ENCODE peak calls at places on chromosome 7, in five cellular contexts. R is activated B cell treated with CpG ODN at 0.5 μM for 24 hours, Y is A549, T is progenitor cell of endocrine pancreas, E is IMR-90. Z is an unnamed sample.
A peak's percentile ranks its signal among the peaks of the same experiment; 100 is the strongest.

GRCh38 chr7:51144178-51144577 is 172.4 kb downstream of the COBL start:
- DNase-seq in R (no peak), Y (no peak), T (no peak), E (no peak), Z (no peak)

GRCh38 chr7:90530263-90530662 is 60.8 kb downstream of the PTTG1IP2 start:
- DNase-seq in T (no peak), Y (no peak), R (no peak), E (peak; percentile 23), Z (peak; percentile 92)

GRCh38 chr7:7944619-7945282 is 23.8 kb upstream of the GLCCI1 start:
- DNase-seq in E (no peak), Y (no peak), R (peak; percentile 48), T (no peak), Z (peak; percentile 43)

GRCh38 chr7:80134536-80135305 is at the start of gene GNAI1:
- DNase-seq in E (peak; percentile 74), T (peak; percentile 83), Y (peak; percentile 78), R (peak; percentile 15), Z (peak; percentile 98)

GRCh38 chr7:112938895-112939588 is 147.6 kb downstream of the GPR85 start:
- DNase-seq in E (peak; percentile 20), R (no peak), T (peak; percentile 43), Y (no peak), Z (peak; percentile 21)

GRCh38 chr7:8305625-8306388 is 43.8 kb upstream of the ICA1 start:
- DNase-seq in Y (peak; percentile 9), T (no peak), E (no peak), R (no peak), Z (no peak)

GRCh38 chr7:18179058-18179457 is 151.4 kb upstream of the PRPS1L1 start:
- DNase-seq in T (no peak), E (no peak), Y (peak; percentile 10), R (no peak), Z (no peak)

GRCh38 chr7:99693427-99694200 is 13.8 kb upstream of the CYP3A5 start:
- DNase-seq in Y (peak; percentile 45), T (peak; percentile 35), E (no peak), R (no peak), Z (peak; percentile 26)

GRCh38 chr7:90570373-90570959 is 25.7 kb upstream of the CDK14 start:
- DNase-seq in R (no peak), T (no peak), E (peak; percentile 7), Y (no peak), Z (peak; percentile 27)

GRCh38 chr7:29854257-29854938 is 48.1 kb downstream of the WIPF3 start:
- DNase-seq in R (no peak), E (no peak), T (no peak), Y (no peak), Z (peak; percentile 34)

GRCh38 chr7:11786186-11786585 is 45.8 kb downstream of the THSD7A start:
- DNase-seq in Y (peak; percentile 90), R (no peak), E (no peak), T (no peak), Z (peak; percentile 88)

GRCh38 chr7:16934947-16935742 is 53.4 kb upstream of the AGR3 start:
- DNase-seq in T (no peak), Y (peak; percentile 25), R (no peak), E (peak; percentile 48), Z (peak; percentile 89)

GRCh38 chr7:30312186-30312585 is 27.8 kb downstream of the ZNRF2 start:
- DNase-seq in T (no peak), E (no peak), R (no peak), Y (no peak), Z (no peak)

GRCh38 chr7:47596502-47597202 is 14.7 kb upstream of the TNS3 start:
- DNase-seq in R (no peak), E (no peak), T (no peak), Y (peak; percentile 68), Z (no peak)

GRCh38 chr7:98831641-98832221 is 38.1 kb downstream of the TMEM130 start:
- DNase-seq in T (no peak), Y (peak; percentile 41), E (peak; percentile 27), R (no peak), Z (no peak)

GRCh38 chr7:134766779-134767566 is 12.5 kb upstream of the CALD1 start:
- DNase-seq in T (no peak), E (peak; percentile 57), R (peak; percentile 27), Y (no peak), Z (no peak)

GRCh38 chr7:20601121-20601520 is 14.3 kb upstream of the ABCB5 start:
- DNase-seq in R (no peak), Y (no peak), E (no peak), T (no peak), Z (no peak)

GRCh38 chr7:117171106-117171505 is 151.8 kb downstream of the WNT2 start:
- DNase-seq in R (no peak), Y (peak; percentile 13), T (no peak), E (no peak), Z (no peak)

GRCh38 chr7:25951414-25952276 is 200.4 kb upstream of the NFE2L3 start:
- DNase-seq in T (no peak), R (no peak), E (no peak), Y (no peak), Z (no peak)

GRCh38 chr7:128939861-128940410 is 2.2 kb downstream of the IRF5 start:
- DNase-seq in R (peak; percentile 65), Y (no peak), E (no peak), T (no peak), Z (no peak)

GRCh38 chr7:114418117-114418516 is 3.5 kb downstream of the FOXP2 start:
- DNase-seq in T (no peak), Y (no peak), R (no peak), E (no peak), Z (no peak)

GRCh38 chr7:130895006-130895750 is 161.2 kb upstream of the KLF14 start:
- DNase-seq in Y (no peak), R (no peak), T (no peak), E (no peak), Z (no peak)

GRCh38 chr7:123237-123636 is 69.1 kb upstream of the FAM20C start:
- DNase-seq in R (no peak), Y (no peak), E (no peak), T (no peak), Z (no peak)

GRCh38 chr7:80902035-80902434 is 16.8 kb downstream of the SEMA3C start:
- DNase-seq in E (no peak), Y (no peak), T (no peak), R (no peak), Z (peak; percentile 44)

GRCh38 chr7:43787771-43788170 is 29.3 kb downstream of the BLVRA start:
- DNase-seq in E (no peak), T (no peak), Y (no peak), R (no peak), Z (no peak)
- TF ChIP-seq CTCF in E (no peak), T (no peak), Y (no peak), R (no peak), Z (no peak)

GRCh38 chr7:156651472-156651871 is 10.9 kb downstream of the RNF32 start:
- DNase-seq in E (peak; percentile 34), Y (no peak), T (no peak), R (no peak), Z (no peak)

GRCh38 chr7:156654511-156655231 is 14.1 kb downstream of the RNF32 start:
- DNase-seq in R (no peak), T (no peak), Y (no peak), E (no peak), Z (no peak)

GRCh38 chr7:156655232-156655628 is 14.7 kb downstream of the RNF32 start:
- DNase-seq in E (no peak), Y (no peak), R (no peak), T (no peak), Z (no peak)

GRCh38 chr7:156652886-156653568 is 12.5 kb downstream of the RNF32 start:
- DNase-seq in T (no peak), Y (no peak), E (peak; percentile 62), R (no peak), Z (peak; percentile 71)

GRCh38 chr7:156650042-156650441 is 9.5 kb downstream of the RNF32 start:
- DNase-seq in T (no peak), E (no peak), Y (peak; percentile 22), R (no peak), Z (peak; percentile 29)
- TF ChIP-seq CTCF in T (peak; percentile 33), E (peak; percentile 41), Y (no peak), R (no peak), Z (peak; percentile 6)

DNA sequence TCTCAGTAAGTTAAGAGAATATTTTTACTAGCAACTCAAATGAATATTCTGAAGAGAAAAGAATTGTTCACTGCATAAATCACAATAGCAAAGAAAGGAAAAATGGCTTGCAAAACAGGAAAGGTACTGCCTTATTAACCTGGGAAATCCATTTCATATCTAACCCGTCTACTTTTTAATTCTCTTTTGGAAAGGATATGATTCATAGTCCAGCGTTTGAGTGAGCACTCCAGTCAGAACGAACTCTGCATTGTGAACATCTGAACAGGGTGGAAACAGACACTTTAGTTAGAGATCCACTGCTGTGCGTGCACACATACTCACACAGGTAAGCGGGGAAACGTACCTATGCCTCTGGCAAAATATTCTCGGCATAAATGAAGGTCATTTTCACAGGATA is 56.8 kb downstream of the PAXIP1 start:
- DNase-seq in T (no peak), E (no peak), Y (no peak), R (no peak), Z (no peak)
- TF ChIP-seq CTCF in T (no peak), E (no peak), Y (no peak), R (no peak), Z (no peak)

GRCh38 chr7:146661929-146662328 is 545.3 kb downstream of the CNTNAP2 start:
- DNase-seq in Y (no peak), T (no peak), E (no peak), R (no peak), Z (no peak)
- TF ChIP-seq CTCF in Y (no peak), T (no peak), E (no peak), R (no peak), Z (no peak)

GRCh38 chr7:53596230-53596629 is 560.8 kb downstream of the POM121L12 start:
- DNase-seq in Y (no peak), T (no peak), R (no peak), E (no peak), Z (peak; percentile 74)
- TF ChIP-seq CTCF in Y (no peak), T (no peak), R (no peak), E (no peak), Z (peak; percentile 48)

DNA sequence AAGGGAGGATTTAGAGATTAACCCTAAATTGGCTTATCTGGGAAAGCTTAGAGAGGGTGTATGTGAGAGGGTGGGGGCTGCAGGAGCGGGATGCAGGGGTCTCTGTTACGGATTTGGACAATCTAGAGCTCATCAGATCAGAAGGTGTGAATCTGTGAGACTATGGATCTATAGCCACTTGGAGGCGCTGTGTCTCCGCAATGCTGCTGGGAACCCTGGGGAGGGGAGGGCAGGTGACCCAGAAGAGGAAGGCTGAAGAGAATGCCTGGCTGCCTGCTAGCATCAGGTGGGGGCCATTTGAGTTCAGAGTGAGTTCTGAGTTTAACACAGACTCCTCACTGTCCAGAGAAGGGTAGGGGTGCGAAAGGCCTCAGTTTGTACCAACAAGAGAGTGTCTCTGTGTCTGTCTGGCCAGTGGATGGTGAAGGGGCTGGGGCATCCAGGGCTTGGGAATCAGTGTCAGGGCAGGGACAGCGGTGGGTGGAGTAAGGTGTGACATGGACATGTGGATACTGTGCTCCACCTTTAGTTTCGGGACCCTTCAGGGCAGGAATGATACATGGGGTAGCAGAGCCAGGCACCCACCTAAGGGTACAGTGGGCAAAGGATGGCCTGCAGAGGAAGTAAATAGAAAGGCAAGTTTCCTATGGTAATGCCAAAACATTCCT is 187.3 kb upstream of the PRSS58 start:
- DNase-seq in Y (no peak), E (no peak), R (no peak), T (no peak), Z (peak; percentile 10)
- TF ChIP-seq CTCF in Y (no peak), E (peak; percentile 28), R (no peak), T (peak; percentile 38), Z (peak; percentile 25)

GRCh38 chr7:13179011-13179574 is 491.7 kb downstream of the ARL4A start:
- DNase-seq in R (no peak), E (peak; percentile 6), Y (peak; percentile 18), T (no peak), Z (peak; percentile 10)
- TF ChIP-seq CTCF in R (no peak), E (no peak), Y (peak; percentile 30), T (peak; percentile 25), Z (no peak)

GRCh38 chr7:106367018-106367420 is 82.2 kb upstream of the NAMPT start:
- DNase-seq in E (peak; percentile 22), Y (no peak), R (no peak), T (no peak), Z (peak; percentile 48)
- TF ChIP-seq CTCF in E (peak; percentile 58), Y (no peak), R (no peak), T (no peak), Z (peak; percentile 27)

Z was measured in epithelial cell of esophagus.